ENCODE peak calls at places on chromosomes 13 and 19, in six cellular contexts. One of them, this sample, is unnamed.

GRCh38 chr19:30856786-30857185 is 484.6 kb downstream of the ZNF536 start:
- DNase-seq in keratinocyte: no peak
- DNase-seq in MG63: no peak
- DNase-seq in tibial artery: no peak
- DNase-seq in AG04449: no peak
- DNase-seq in effector memory CD4-positive, alpha-beta T cell: no peak
- DNase-seq in this sample: no peak

GRCh38 chr19:41563847-41564514 is 12.0 kb upstream of the CEACAM21 start:
- DNase-seq in keratinocyte: no peak
- DNase-seq in MG63: no peak
- DNase-seq in tibial artery: no peak
- DNase-seq in AG04449: no peak
- DNase-seq in effector memory CD4-positive, alpha-beta T cell: peak; percentile 52
- DNase-seq in this sample: no peak

GRCh38 chr19:2057484-2058469 is 6.7 kb upstream of the MKNK2 start:
- DNase-seq in keratinocyte: no peak
- DNase-seq in MG63: no peak
- DNase-seq in tibial artery: no peak
- DNase-seq in AG04449: no peak
- DNase-seq in effector memory CD4-positive, alpha-beta T cell: no peak
- DNase-seq in this sample: no peak

GRCh38 chr19:42030605-42031004 is 36.6 kb upstream of the ATP1A3 start:
- DNase-seq in keratinocyte: no peak
- DNase-seq in MG63: peak; percentile 93
- DNase-seq in tibial artery: no peak
- DNase-seq in AG04449: no peak
- DNase-seq in effector memory CD4-positive, alpha-beta T cell: no peak
- DNase-seq in this sample: no peak

GRCh38 chr13:49436890-49437289 is 7.0 kb downstream of the CAB39L start:
- DNase-seq in keratinocyte: no peak
- DNase-seq in MG63: peak; percentile 8
- DNase-seq in tibial artery: peak; percentile 69
- DNase-seq in AG04449: no peak
- DNase-seq in effector memory CD4-positive, alpha-beta T cell: no peak
- DNase-seq in this sample: no peak

GRCh38 chr13:112835796-112836195 is 133.2 kb upstream of the MCF2L start:
- DNase-seq in keratinocyte: no peak
- DNase-seq in MG63: no peak
- DNase-seq in tibial artery: no peak
- DNase-seq in AG04449: no peak
- DNase-seq in effector memory CD4-positive, alpha-beta T cell: no peak
- DNase-seq in this sample: no peak

GRCh38 chr13:44934724-44935123 is 54.5 kb downstream of the NUFIP1 start:
- DNase-seq in keratinocyte: peak; percentile 5
- DNase-seq in MG63: no peak
- DNase-seq in tibial artery: no peak
- DNase-seq in AG04449: no peak
- DNase-seq in effector memory CD4-positive, alpha-beta T cell: no peak
- DNase-seq in this sample: no peak

GRCh38 chr19:4800591-4801081 is 9.1 kb downstream of the FEM1A start:
- DNase-seq in keratinocyte: no peak
- DNase-seq in MG63: no peak
- DNase-seq in tibial artery: no peak
- DNase-seq in AG04449: no peak
- DNase-seq in effector memory CD4-positive, alpha-beta T cell: no peak
- DNase-seq in this sample: no peak

GRCh38 chr19:43432866-43433673 is 18.4 kb downstream of the TEX101 start:
- DNase-seq in keratinocyte: no peak
- DNase-seq in MG63: peak; percentile 63
- DNase-seq in tibial artery: no peak
- DNase-seq in AG04449: no peak
- DNase-seq in effector memory CD4-positive, alpha-beta T cell: peak; percentile 51
- DNase-seq in this sample: peak; percentile 48

GRCh38 chr19:16180611-16181010 is 4.6 kb upstream of the FAM32A start:
- DNase-seq in keratinocyte: no peak
- DNase-seq in MG63: peak; percentile 82
- DNase-seq in tibial artery: no peak
- DNase-seq in AG04449: peak; percentile 77
- DNase-seq in effector memory CD4-positive, alpha-beta T cell: no peak
- DNase-seq in this sample: no peak

GRCh38 chr19:38862321-38863059 is 12.7 kb upstream of the HNRNPL start:
- DNase-seq in keratinocyte: no peak
- DNase-seq in MG63: no peak
- DNase-seq in tibial artery: no peak
- DNase-seq in AG04449: no peak
- DNase-seq in effector memory CD4-positive, alpha-beta T cell: no peak
- DNase-seq in this sample: no peak

GRCh38 chr13:28337196-28338045 is 157.5 kb downstream of the FLT1 start:
- DNase-seq in keratinocyte: no peak
- DNase-seq in MG63: peak; percentile 37
- DNase-seq in tibial artery: no peak
- DNase-seq in AG04449: peak; percentile 73
- DNase-seq in effector memory CD4-positive, alpha-beta T cell: no peak
- DNase-seq in this sample: no peak

GRCh38 chr19:7224205-7224833 is 69.9 kb downstream of the INSR start:
- DNase-seq in keratinocyte: no peak
- DNase-seq in MG63: peak; percentile 56
- DNase-seq in tibial artery: peak; percentile 77
- DNase-seq in AG04449: no peak
- DNase-seq in effector memory CD4-positive, alpha-beta T cell: no peak
- DNase-seq in this sample: no peak

GRCh38 chr19:15429825-15430467 is 11.2 kb upstream of the AKAP8L start:
- DNase-seq in keratinocyte: no peak
- DNase-seq in MG63: no peak
- DNase-seq in tibial artery: no peak
- DNase-seq in AG04449: no peak
- DNase-seq in effector memory CD4-positive, alpha-beta T cell: no peak
- DNase-seq in this sample: no peak

GRCh38 chr13:48476674-48477073 is 56.2 kb downstream of the RCBTB2 start:
- DNase-seq in keratinocyte: no peak
- DNase-seq in MG63: no peak
- DNase-seq in tibial artery: no peak
- DNase-seq in AG04449: no peak
- DNase-seq in effector memory CD4-positive, alpha-beta T cell: no peak
- DNase-seq in this sample: no peak

GRCh38 chr19:47448360-47448727 is 23.3 kb downstream of the SLC8A2 start:
- DNase-seq in keratinocyte: no peak
- DNase-seq in MG63: no peak
- DNase-seq in tibial artery: no peak
- DNase-seq in AG04449: no peak
- DNase-seq in effector memory CD4-positive, alpha-beta T cell: no peak
- DNase-seq in this sample: no peak

DNA sequence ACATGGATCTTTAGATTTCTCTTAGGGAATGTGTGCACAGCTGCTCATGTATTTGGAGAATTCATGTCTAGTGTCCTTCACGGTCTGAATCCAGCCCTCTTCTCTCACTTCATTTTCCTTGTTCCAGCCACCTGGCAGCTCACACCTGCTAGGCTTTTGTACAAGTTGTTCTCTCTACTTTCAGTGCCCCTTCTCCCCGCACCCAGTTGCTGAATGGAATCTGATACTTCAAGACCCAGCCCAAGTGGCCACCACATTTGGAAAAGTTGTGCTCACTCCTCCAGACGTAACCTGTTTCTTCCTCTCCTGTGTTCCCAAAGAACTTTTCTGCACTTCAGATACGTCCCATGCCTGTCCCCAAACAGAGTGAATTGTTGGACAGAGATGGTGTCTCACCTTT is 235.6 kb downstream of the SHISA2 start:
- DNase-seq in keratinocyte: no peak
- DNase-seq in MG63: no peak
- DNase-seq in tibial artery: no peak
- DNase-seq in AG04449: no peak
- DNase-seq in effector memory CD4-positive, alpha-beta T cell: no peak
- DNase-seq in this sample: no peak
- H3K4me3 ChIP-seq in keratinocyte: no peak overlapping the region
- H3K4me3 ChIP-seq in MG63: no peak overlapping the region
- H3K4me3 ChIP-seq in tibial artery: no peak overlapping the region
- H3K4me3 ChIP-seq in AG04449: no peak overlapping the region
- H3K4me3 ChIP-seq in effector memory CD4-positive, alpha-beta T cell: no peak overlapping the region
- H3K4me3 ChIP-seq in this sample: no peak overlapping the region

DNA sequence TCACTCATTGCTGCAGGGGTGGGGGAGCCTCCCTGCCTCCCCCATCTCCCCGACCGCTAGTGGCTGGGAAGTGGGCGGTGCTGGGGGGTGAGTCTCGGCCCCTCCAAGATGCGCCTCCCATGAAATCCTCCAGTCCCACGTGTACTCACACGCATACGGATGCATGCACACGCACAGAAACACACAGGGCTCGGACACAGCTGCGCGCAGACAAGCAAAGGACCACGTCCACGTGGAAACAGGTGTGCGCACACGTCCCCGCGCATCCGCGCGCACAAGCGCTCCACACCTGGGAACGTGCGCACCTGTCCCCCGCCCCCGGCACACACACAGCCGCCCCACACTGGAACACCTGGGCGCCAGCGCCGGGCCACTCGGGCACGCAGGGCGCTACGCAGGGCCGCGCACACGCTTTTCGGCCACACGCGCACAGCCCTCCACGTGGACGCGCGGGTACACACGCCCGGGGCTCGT is 680 bp downstream of the MATK start:
- DNase-seq in keratinocyte: no peak
- DNase-seq in MG63: no peak
- DNase-seq in tibial artery: no peak
- DNase-seq in AG04449: no peak
- DNase-seq in effector memory CD4-positive, alpha-beta T cell: no peak
- DNase-seq in this sample: no peak
- H3K4me3 ChIP-seq in keratinocyte: peak overlapping the region; percentile 12
- H3K4me3 ChIP-seq in MG63: peak overlapping the region; percentile 44
- H3K4me3 ChIP-seq in tibial artery: no peak overlapping the region
- H3K4me3 ChIP-seq in AG04449: no peak overlapping the region
- H3K4me3 ChIP-seq in effector memory CD4-positive, alpha-beta T cell: peak overlapping the region; percentile 64
- H3K4me3 ChIP-seq in this sample: no peak overlapping the region

DNA sequence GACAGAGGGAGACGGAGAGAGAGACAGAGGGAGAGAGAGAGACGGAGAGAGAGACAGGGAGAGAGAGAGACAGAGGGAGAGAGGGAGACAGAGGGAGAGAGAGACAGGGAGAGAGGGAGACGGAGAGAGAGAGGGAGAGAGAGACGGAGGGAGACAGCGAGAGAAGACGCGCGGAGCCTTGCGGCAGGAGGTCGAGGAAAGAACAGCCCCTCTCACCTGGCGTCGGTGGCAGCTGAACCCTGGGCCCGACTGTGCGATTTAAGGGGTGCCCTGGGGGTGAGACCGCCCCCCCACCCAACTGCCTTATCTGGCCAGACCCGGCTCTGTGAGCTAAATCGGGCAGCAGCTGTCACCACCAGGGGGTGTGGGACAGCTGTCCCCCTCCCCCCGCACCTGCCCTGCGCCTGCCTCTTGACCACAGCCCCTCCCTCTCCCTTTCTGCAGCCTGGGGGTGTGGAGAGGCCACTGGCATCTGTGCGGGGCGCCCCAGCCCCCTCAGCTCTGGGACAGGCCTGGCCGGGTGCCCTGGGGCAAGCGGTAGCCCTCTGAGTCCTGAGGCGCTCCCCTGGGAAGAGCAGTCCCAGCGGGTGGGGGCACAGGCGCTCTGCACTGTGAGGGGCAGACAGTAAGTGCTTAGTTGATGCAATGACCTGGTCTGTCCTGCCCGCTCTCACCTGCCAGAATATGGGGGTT is 10.8 kb downstream of the JOSD2 start:
- DNase-seq in keratinocyte: no peak
- DNase-seq in MG63: no peak
- DNase-seq in tibial artery: no peak
- DNase-seq in AG04449: no peak
- DNase-seq in effector memory CD4-positive, alpha-beta T cell: no peak
- DNase-seq in this sample: no peak
- H3K4me3 ChIP-seq in keratinocyte: no peak overlapping the region
- H3K4me3 ChIP-seq in MG63: no peak overlapping the region
- H3K4me3 ChIP-seq in tibial artery: no peak overlapping the region
- H3K4me3 ChIP-seq in AG04449: no peak overlapping the region
- H3K4me3 ChIP-seq in effector memory CD4-positive, alpha-beta T cell: no peak overlapping the region
- H3K4me3 ChIP-seq in this sample: no peak overlapping the region

DNA sequence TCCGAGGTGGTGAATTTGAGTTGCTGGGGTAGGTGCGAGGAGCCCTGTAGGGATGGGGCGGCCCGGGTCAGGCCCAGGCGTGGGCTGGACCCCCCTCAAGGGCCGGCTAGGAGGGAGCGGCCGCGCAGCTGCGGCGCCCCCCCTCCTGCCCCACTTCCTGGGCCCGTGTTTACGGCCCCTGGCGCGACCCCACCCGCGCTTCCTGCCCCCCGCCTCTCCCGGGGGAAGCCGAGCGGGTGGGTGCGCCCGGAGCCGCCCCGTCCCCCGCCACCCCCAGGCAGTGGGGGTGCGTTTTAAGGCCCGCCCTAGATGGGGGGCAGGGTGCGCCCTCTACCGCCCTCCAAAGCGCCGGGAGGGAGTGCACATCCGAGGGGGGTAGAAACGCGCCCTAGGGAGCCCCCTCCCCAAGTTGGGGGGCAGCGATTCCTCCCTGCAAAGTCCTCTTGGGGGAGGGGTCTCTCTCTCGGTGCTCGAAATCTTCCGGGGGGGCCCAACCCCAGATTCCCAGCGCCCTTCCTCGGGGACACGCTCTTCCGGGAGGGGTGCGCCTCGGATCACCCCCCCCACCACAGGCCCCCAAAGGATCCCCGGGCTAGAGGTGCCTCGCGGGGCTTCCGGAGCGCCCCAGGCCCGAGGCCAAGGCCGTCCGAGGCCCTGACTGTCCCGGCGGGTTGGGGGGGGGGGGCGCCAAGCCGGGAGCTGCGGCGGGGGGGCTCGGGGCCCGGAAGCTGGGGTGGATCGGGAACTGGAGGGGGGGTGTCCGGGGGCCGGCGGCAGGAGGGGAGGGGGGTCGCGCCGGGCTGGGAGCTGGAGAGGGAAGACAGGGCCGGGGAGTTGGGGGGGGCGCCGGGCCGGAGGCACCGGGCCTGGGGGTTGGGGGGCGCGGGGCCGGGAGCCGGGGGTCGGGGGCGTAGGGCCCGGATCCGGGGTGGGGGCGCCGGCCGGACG is 807 bp downstream of the TLE5 start:
- DNase-seq in keratinocyte: no peak
- DNase-seq in MG63: peak; percentile 47
- DNase-seq in tibial artery: peak; percentile 74
- DNase-seq in AG04449: no peak
- DNase-seq in effector memory CD4-positive, alpha-beta T cell: peak; percentile 59
- DNase-seq in this sample: peak; percentile 66
- H3K4me3 ChIP-seq in keratinocyte: peak overlapping the region; percentile 84
- H3K4me3 ChIP-seq in MG63: peak overlapping the region; percentile 67
- H3K4me3 ChIP-seq in tibial artery: peak overlapping the region; percentile 89
- H3K4me3 ChIP-seq in AG04449: peak overlapping the region; percentile 76
- H3K4me3 ChIP-seq in effector memory CD4-positive, alpha-beta T cell: peak overlapping the region; percentile 92
- H3K4me3 ChIP-seq in this sample: peak overlapping the region; percentile 72

GRCh38 chr19:497861-498590 is 1.7 kb downstream of the MADCAM1 start:
- DNase-seq in keratinocyte: no peak
- DNase-seq in MG63: no peak
- DNase-seq in tibial artery: no peak
- DNase-seq in AG04449: no peak
- DNase-seq in effector memory CD4-positive, alpha-beta T cell: no peak
- DNase-seq in this sample: no peak
- H3K4me3 ChIP-seq in keratinocyte: no peak overlapping the region
- H3K4me3 ChIP-seq in MG63: no peak overlapping the region
- H3K4me3 ChIP-seq in tibial artery: no peak overlapping the region
- H3K4me3 ChIP-seq in AG04449: no peak overlapping the region
- H3K4me3 ChIP-seq in effector memory CD4-positive, alpha-beta T cell: no peak overlapping the region
- H3K4me3 ChIP-seq in this sample: no peak overlapping the region